ENCODE peak calls at places on chromosomes 16 and 17, in seven cellular contexts. A, L, D, T, C, W and Z are unnamed samples.

GRCh38 chr16:287298-287811 is 4.4 kb downstream of the PDIA2 start:
- DNase-seq in D (no peak), C (no peak), T (no peak), W (no peak), A (no peak), L (no peak), Z (no peak)

GRCh38 chr17:37648555-37648954 is 5.3 kb upstream of the DDX52 start:
- DNase-seq in D (no peak), A (peak; percentile 45), L (no peak), T (peak; percentile 57), C (peak; percentile 51), W (no peak), Z (no peak)

GRCh38 chr17:29562615-29563014 is 4.2 kb downstream of the ABHD15 start:
- DNase-seq in D (no peak), A (no peak), C (no peak), W (no peak), T (no peak), L (no peak), Z (no peak)

GRCh38 chr17:39652635-39653315 is 12.4 kb upstream of the TCAP start:
- DNase-seq in D (no peak), L (peak; percentile 38), C (no peak), T (no peak), A (no peak), W (peak; percentile 85), Z (no peak)

GRCh38 chr16:75803753-75804152 is 77.5 kb upstream of the CPHXL start:
- DNase-seq in C (no peak), L (no peak), T (no peak), W (no peak), D (no peak), A (no peak), Z (no peak)

GRCh38 chr17:83142619-83143018 is 63.2 kb downstream of the METRNL start:
- DNase-seq in W (no peak), L (peak; percentile 1), C (no peak), T (no peak), D (no peak), A (no peak), Z (no peak)

GRCh38 chr17:51819341-51819740 is 339.2 kb downstream of the CA10 start:
- DNase-seq in C (no peak), W (no peak), D (no peak), L (no peak), T (no peak), A (no peak), Z (no peak)

GRCh38 chr16:28000314-28000713 is 63.2 kb downstream of the GSG1L start:
- DNase-seq in C (no peak), W (no peak), A (no peak), L (no peak), D (no peak), T (no peak), Z (no peak)

GRCh38 chr17:4208228-4208627 is 55.6 kb downstream of the ANKFY1 start:
- DNase-seq in W (no peak), L (no peak), C (no peak), A (no peak), T (no peak), D (no peak), Z (no peak)

GRCh38 chr17:49365667-49366066 is 3.6 kb upstream of the ZNF652 start:
- DNase-seq in T (peak; percentile 57), A (no peak), L (peak; percentile 30), C (no peak), D (no peak), W (peak; percentile 61), Z (no peak)

GRCh38 chr17:38611070-38611786 is 5.5 kb upstream of the SRCIN1 start:
- DNase-seq in C (no peak), T (no peak), A (no peak), L (no peak), D (no peak), W (no peak), Z (no peak)

GRCh38 chr16:46972429-46972970 is 974 bp downstream of the DNAJA2 start:
- DNase-seq in D (no peak), W (no peak), T (peak; percentile 30), C (peak; percentile 48), A (peak; percentile 14), L (peak; percentile 32), Z (no peak)

GRCh38 chr17:48642059-48642842 is 16.1 kb upstream of the HOXB9 start:
- DNase-seq in L (no peak), T (no peak), D (no peak), C (no peak), A (no peak), W (peak; percentile 48), Z (no peak)

GRCh38 chr17:79465011-79466006 is 145.5 kb downstream of the RBFOX3 start:
- DNase-seq in W (no peak), T (no peak), C (no peak), L (no peak), D (no peak), A (no peak), Z (no peak)
- TF ChIP-seq EZH2 in W (no peak), T (peak; percentile 66), C (no peak), L (no peak), D (no peak), A (no peak), Z (no peak)

DNA sequence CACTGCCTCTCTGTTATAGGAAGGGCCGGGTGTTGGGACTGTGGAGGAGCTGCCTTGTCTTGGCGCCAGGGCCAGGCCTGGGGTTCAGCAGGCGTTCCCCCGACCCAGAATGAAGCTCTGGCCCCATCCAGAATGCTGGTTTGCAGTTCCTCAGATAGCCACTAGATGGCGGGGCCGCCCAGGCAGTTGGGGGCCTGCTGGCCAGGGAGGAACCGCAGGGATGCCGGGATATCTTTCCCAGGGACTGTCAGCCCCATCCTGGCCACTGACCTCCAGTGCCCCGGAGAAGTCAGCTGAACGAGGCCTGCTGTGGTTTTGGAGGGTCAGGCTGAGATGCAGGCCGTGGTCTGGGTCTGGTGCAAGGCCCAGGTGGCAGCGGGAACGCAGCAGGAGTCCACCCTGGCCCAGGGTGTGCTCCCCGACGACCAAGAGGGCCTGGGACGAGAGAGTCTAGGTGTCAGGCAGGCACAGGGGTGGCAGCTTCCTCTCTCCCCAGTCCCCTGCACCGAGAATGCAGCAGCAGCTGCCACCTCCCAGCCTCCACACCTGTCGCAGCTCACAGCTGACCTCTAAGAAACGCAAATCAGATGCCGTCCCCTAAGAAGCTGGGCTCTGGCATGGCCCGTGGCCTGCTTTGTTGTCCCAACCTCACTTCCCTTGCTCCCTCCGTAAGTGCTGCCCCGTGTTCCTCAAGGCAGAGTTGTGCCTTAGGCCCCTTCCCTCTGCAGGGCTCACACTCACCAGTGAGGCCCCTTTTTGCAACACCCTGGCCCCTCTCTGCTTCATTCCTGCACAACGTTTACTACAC is 51.2 kb downstream of the RMI2 start:
- DNase-seq in C (no peak), A (peak; percentile 61), L (peak; percentile 86), W (peak; percentile 87), D (peak; percentile 91), T (peak; percentile 76), Z (no peak)
- H2AFZ ChIP-seq in C (no peak overlapping the region), A (peak overlapping the region; percentile 86), L (no peak overlapping the region), W (peak overlapping the region; percentile 98), D (no peak overlapping the region), T (peak overlapping the region; percentile 74), Z (peak overlapping the region; percentile 19)

GRCh38 chr17:59668816-59669215 is 38.4 kb downstream of the PTRH2 start:
- DNase-seq in C (no peak), A (peak; percentile 87), W (no peak), D (no peak), T (peak; percentile 93), L (no peak), Z (peak; percentile 74)
- H3K4me2 ChIP-seq in C (no peak overlapping the region), A (peak overlapping the region; percentile 70), W (no peak overlapping the region), D (no peak overlapping the region), T (peak overlapping the region; percentile 74), L (no peak overlapping the region), Z (peak overlapping the region; percentile 49)

GRCh38 chr17:76884995-76885896 is 17.0 kb downstream of the MGAT5B start:
- DNase-seq in T (no peak), C (no peak), D (no peak), L (no peak), A (no peak), W (no peak), Z (no peak)
- TF ChIP-seq EZH2 in T (no peak), C (no peak), D (no peak), L (no peak), A (no peak), W (no peak), Z (no peak)

DNA sequence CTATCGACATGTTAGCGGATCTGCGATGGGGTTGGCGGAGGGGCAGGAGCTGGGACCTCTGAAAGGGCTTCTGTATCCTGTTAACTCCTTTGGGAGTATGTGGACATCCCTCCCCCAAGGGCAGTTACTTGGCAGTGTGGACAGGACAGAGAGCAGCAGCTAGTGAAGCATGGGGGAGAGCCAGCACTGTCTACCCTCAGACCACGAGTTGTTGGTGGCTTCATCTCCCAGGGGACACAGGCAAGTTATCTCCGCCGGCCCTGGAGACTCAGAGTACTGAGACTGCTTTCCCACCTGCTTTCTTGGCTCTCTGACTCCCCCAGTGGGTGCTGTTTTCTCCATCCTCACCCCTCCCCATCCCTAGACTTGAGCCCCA is 5.3 kb upstream of the GFAP start:
- DNase-seq in C (no peak), D (no peak), L (no peak), W (no peak), T (no peak), A (no peak), Z (no peak)
- H2AFZ ChIP-seq in C (no peak overlapping the region), D (no peak overlapping the region), L (no peak overlapping the region), W (no peak overlapping the region), T (no peak overlapping the region), A (no peak overlapping the region), Z (no peak overlapping the region)

DNA sequence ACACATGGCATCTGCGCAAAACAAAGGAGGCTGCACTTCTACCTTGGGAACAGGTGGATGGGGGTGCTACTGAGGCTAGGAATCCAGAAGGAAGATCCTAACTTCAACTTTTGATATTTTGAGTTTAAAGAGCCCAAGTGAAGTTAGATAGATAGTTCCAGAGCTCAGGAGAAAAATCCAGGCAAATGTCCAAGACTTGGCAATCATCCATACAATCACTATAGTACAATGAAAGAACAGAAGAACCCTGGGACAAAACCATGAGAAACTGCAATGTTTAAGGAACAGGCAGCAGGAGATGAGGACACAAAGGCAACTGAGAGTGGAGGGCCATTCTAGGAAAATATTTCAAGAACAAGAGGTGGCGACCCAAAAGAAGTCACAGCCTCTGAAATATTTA is 12.4 kb downstream of the CDYL2 start:
- DNase-seq in W (no peak), D (no peak), C (no peak), L (no peak), T (no peak), A (peak; percentile 6), Z (no peak)
- H3K4me2 ChIP-seq in W (no peak overlapping the region), D (no peak overlapping the region), C (no peak overlapping the region), L (no peak overlapping the region), T (no peak overlapping the region), A (no peak overlapping the region), Z (no peak overlapping the region)

DNA sequence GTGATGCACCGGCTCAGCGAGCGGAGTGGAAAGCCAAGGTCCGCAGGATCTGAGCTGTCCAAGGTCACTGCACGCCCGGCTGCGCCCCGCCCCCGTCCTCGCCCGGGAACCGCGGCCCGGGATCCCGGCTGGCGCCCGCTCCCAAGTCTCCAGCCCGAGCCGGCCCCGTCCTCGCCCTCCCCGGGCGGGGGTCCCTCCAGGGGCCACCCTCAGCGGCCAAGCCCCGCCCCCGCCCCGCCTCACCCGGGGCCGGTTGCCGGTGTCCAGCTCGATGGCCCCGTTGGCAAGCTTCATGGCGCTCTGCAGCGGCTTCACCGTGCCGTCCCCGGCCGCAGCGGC is 209 bp downstream of the VPS9D1 start:
- DNase-seq in A (peak; percentile 13), L (peak; percentile 84), W (peak; percentile 81), T (peak; percentile 42), D (peak; percentile 61), C (no peak), Z (no peak)
- TF ChIP-seq EZH2 in A (no peak), L (no peak), W (peak; percentile 64), T (no peak), D (no peak), C (no peak), Z (no peak)